ENCODE peak calls at places on chromosomes 3 and 15, in six cellular contexts. C, Z, O, Y, P and E are unnamed samples.

GRCh38 chr15:71784719-71785118 is 25.6 kb upstream of the NR2E3 start:
- DNase-seq in C (no peak), Z (no peak), O (no peak), Y (no peak), P (no peak), E (no peak)

GRCh38 chr3:136995652-136996051 is 37.9 kb downstream of the IL20RB start:
- DNase-seq in C (peak; percentile 58), Z (no peak), O (no peak), Y (no peak), P (no peak), E (no peak)

GRCh38 chr15:85749261-85750151 is 45.2 kb downstream of the KLHL25 start:
- DNase-seq in C (no peak), Z (no peak), O (no peak), Y (no peak), P (peak; percentile 68), E (no peak)

GRCh38 chr3:147799601-147800000 is 390.4 kb downstream of the ZIC1 start:
- DNase-seq in C (no peak), Z (no peak), O (no peak), Y (no peak), P (no peak), E (no peak)

GRCh38 chr15:99619712-99620111 is 53.9 kb downstream of the MEF2A start:
- DNase-seq in C (no peak), Z (no peak), O (no peak), Y (peak; percentile 76), P (no peak), E (no peak)

GRCh38 chr3:99562138-99562537 is 76.3 kb upstream of the COL8A1 start:
- DNase-seq in C (no peak), Z (peak; percentile 26), O (no peak), Y (peak; percentile 57), P (no peak), E (no peak)

GRCh38 chr3:10116138-10116460 is 624 bp downstream of the BRK1 start:
- DNase-seq in C (no peak), Z (peak; percentile 25), O (no peak), Y (peak; percentile 59), P (no peak), E (no peak)

GRCh38 chr3:138230525-138230924 is 43.4 kb downstream of the ARMC8 start:
- DNase-seq in C (no peak), Z (no peak), O (no peak), Y (no peak), P (no peak), E (no peak)

GRCh38 chr3:110932515-110933095 is 139.0 kb upstream of the NECTIN3 start:
- DNase-seq in C (no peak), Z (peak; percentile 66), O (no peak), Y (no peak), P (no peak), E (no peak)

GRCh38 chr15:42622328-42622925 is 47.0 kb downstream of the STARD9 start:
- DNase-seq in C (no peak), Z (no peak), O (no peak), Y (no peak), P (no peak), E (no peak)

GRCh38 chr3:174101244-174101643 is 703.7 kb downstream of the NLGN1 start:
- DNase-seq in C (no peak), Z (no peak), O (no peak), Y (no peak), P (no peak), E (no peak)

GRCh38 chr3:179174316-179174715 is 26.2 kb downstream of the PIK3CA start:
- DNase-seq in C (no peak), Z (no peak), O (no peak), Y (no peak), P (no peak), E (no peak)
- TF ChIP-seq CTCF in C (no peak), Z (no peak), O (no peak), Y (no peak), P (no peak), E (no peak)

GRCh38 chr3:3089017-3089416 is 21.2 kb downstream of the IL5RA start:
- DNase-seq in C (no peak), Z (no peak), O (peak; percentile 79), Y (no peak), P (no peak), E (peak; percentile 63)
- TF ChIP-seq CTCF in C (no peak), Z (no peak), O (peak; percentile 53), Y (no peak), P (no peak), E (no peak)

GRCh38 chr15:34109775-34110663 is 8.1 kb downstream of the PGBD4 start:
- DNase-seq in C (no peak), Z (peak; percentile 26), O (no peak), Y (peak; percentile 68), P (no peak), E (peak; percentile 31)
- TF ChIP-seq CTCF in C (no peak), Z (peak; percentile 73), O (peak; percentile 46), Y (peak; percentile 88), P (no peak), E (peak; percentile 66)

GRCh38 chr3:123012652-123013051 is 14.9 kb downstream of the SEMA5B start:
- DNase-seq in C (no peak), Z (no peak), O (no peak), Y (no peak), P (no peak), E (no peak)

GRCh38 chr3:123013876-123014275 is 13.7 kb downstream of the SEMA5B start:
- DNase-seq in C (no peak), Z (no peak), O (no peak), Y (no peak), P (no peak), E (no peak)

GRCh38 chr3:123019591-123019990 is 8.0 kb downstream of the SEMA5B start:
- DNase-seq in C (no peak), Z (no peak), O (no peak), Y (no peak), P (no peak), E (no peak)

GRCh38 chr3:123011484-123011883 is 16.1 kb downstream of the SEMA5B start:
- DNase-seq in C (no peak), Z (no peak), O (no peak), Y (no peak), P (no peak), E (no peak)

DNA sequence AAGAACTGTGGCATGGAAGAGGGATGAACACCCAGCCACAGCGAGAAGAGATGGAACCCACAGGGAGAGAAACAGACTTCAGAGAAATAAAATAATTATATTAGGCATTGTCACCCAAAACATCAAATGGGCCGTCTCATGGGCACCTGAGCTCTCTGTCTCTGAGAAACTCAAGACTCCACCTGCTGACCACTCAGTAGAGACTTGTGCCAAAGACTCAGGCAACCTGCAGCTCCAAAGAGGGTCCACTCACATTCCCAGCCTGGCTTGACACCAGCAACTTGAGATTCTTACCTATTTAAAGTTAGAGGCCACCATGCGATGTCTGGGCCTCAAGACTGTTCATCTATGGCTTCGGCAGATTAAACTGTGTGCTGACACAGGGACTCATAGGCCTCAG is 12.0 kb downstream of the SEMA5B start:
- DNase-seq in C (no peak), Z (no peak), O (no peak), Y (no peak), P (no peak), E (no peak)
- TF ChIP-seq CTCF in C (no peak), Z (no peak), O (no peak), Y (peak; percentile 3), P (no peak), E (no peak)

DNA sequence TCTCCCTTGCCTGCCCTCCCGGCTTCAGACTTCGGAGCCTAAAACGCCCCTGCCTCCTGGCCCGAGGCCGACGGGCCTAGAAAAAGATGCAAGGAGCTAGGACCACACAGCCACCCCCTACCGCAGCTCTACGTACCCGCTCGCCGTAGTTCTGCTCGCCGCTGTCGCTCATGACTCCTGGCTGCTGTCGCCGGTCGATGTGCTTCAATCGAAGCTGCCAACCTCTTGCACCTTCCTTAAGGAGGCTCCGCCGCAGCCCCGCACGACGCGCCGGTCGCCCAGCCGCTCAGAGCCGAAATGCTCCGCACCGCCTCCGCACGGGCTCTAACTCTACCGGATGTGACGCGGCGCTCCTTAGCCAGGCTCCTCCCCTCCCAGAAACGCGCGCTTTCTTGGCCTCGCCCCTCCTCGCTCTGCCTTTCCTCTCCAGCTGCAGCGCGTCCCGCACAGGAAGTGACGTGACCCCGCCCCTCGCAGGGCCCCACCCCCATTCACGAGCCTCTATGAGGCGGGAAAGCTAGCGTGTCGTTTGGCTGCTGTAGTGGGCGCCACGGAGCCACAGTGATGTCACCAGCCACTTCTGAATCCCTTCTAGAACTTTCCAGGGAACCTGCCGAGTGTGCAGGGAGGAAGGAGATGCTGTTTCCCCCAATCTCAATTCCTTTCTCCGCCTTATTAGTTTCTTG is at the start of gene TRA2B:
- DNase-seq in C (peak; percentile 99), Z (peak; percentile 97), O (peak; percentile 92), Y (peak; percentile 99), P (peak; percentile 100), E (peak; percentile 98)
- TF ChIP-seq CTCF in C (no peak), Z (no peak), O (peak; percentile 33), Y (peak; percentile 28), P (peak; percentile 13), E (peak; percentile 28)

GRCh38 chr15:49046113-49046883 is at the start of gene SECISBP2L:
- DNase-seq in C (peak; percentile 94), Z (peak; percentile 93), O (peak; percentile 90), Y (peak; percentile 94), P (peak; percentile 97), E (peak; percentile 94)
- TF ChIP-seq CTCF in C (no peak), Z (no peak), O (peak; percentile 61), Y (peak; percentile 8), P (no peak), E (peak; percentile 74)

GRCh38 chr3:129625071-129625874 is 18.8 kb upstream of the PLXND1 start:
- DNase-seq in C (no peak), Z (no peak), O (no peak), Y (no peak), P (peak; percentile 74), E (no peak)
- TF ChIP-seq CTCF in C (no peak), Z (peak; percentile 11), O (no peak), Y (no peak), P (no peak), E (no peak)